ENCODE peak calls at places on chromosomes 6 and 20, in six cellular contexts. U is suprapubic skin, C is tibial nerve, H is psoas muscle, G is endothelial cell, N is brain microvascular endothelial cell. O is an unnamed sample.

GRCh38 chr20:24692429-24693190 is 223.2 kb downstream of the SYNDIG1 start:
- DNase-seq in U (peak), C (no peak), H (no peak), G (no peak), N (no peak), O (no peak)

GRCh38 chr6:11384531-11385309 is 152.3 kb upstream of the NEDD9 start:
- DNase-seq in U (no peak), C (no peak), H (no peak), G (no peak), N (no peak), O (no peak)

GRCh38 chr20:57536759-57537724 is 12.1 kb upstream of the CTCFL start:
- DNase-seq in U (no peak), C (no peak), H (no peak), G (no peak), N (no peak), O (no peak)

GRCh38 chr20:41134362-41135186 is 2.8 kb upstream of the PLCG1 start:
- DNase-seq in U (peak), C (no peak), H (no peak), G (no peak), N (no peak), O (no peak)

GRCh38 chr6:12785301-12785700 is 68.7 kb downstream of the PHACTR1 start:
- DNase-seq in U (no peak), C (no peak), H (no peak), G (no peak), N (no peak), O (no peak)

GRCh38 chr6:30074331-30075093 is 1.1 kb downstream of the RNF39 start:
- DNase-seq in U (no peak), C (no peak), H (no peak), G (no peak), N (no peak), O (no peak)

GRCh38 chr6:52077180-52077884 is 10.1 kb downstream of the PKHD1 start:
- DNase-seq in U (no peak), C (no peak), H (no peak), G (no peak), N (no peak), O (no peak)

GRCh38 chr6:98974309-98974708 is 26.6 kb upstream of the FBXL4 start:
- DNase-seq in U (no peak), C (no peak), H (no peak), G (no peak), N (no peak), O (no peak)

GRCh38 chr6:17983712-17984111 is 3.7 kb downstream of the KIF13A start:
- DNase-seq in U (no peak), C (no peak), H (no peak), G (no peak), N (no peak), O (no peak)

GRCh38 chr20:20697325-20697845 is 15.1 kb downstream of the RALGAPA2 start:
- DNase-seq in U (no peak), C (no peak), H (no peak), G (no peak), N (no peak), O (no peak)

GRCh38 chr6:22017272-22017671 is 279.6 kb downstream of the PRL start:
- DNase-seq in U (no peak), C (no peak), H (no peak), G (no peak), N (no peak), O (no peak)

GRCh38 chr20:50417484-50418235 is 92.5 kb upstream of the PTPN1 start:
- DNase-seq in U (no peak), C (no peak), H (no peak), G (no peak), N (no peak), O (no peak)

GRCh38 chr20:61809006-61809770 is 256.5 kb downstream of the TAF4 start:
- DNase-seq in U (no peak), C (no peak), H (peak), G (no peak), N (no peak), O (no peak)

GRCh38 chr20:6006603-6006949 is 47.3 kb downstream of the LRRN4 start:
- DNase-seq in U (no peak), C (no peak), H (no peak), G (no peak), N (no peak), O (no peak)

GRCh38 chr6:166360243-166361079 is 18.1 kb upstream of the SFT2D1 start:
- DNase-seq in U (no peak), C (no peak), H (peak), G (no peak), N (no peak), O (no peak)

GRCh38 chr20:38649275-38649891 is 47.8 kb downstream of the ARHGAP40 start:
- DNase-seq in U (no peak), C (no peak), H (no peak), G (peak), N (peak), O (no peak)

GRCh38 chr20:10790013-10790412 is 116.2 kb upstream of the JAG1 start:
- DNase-seq in U (no peak), C (no peak), H (no peak), G (no peak), N (no peak), O (no peak)

GRCh38 chr20:23242104-23242503 is 108.5 kb upstream of the NXT1 start:
- DNase-seq in U (no peak), C (peak), H (no peak), G (no peak), N (no peak), O (no peak)

GRCh38 chr6:14082771-14083170 is 34.8 kb upstream of the CD83 start:
- DNase-seq in U (no peak), C (no peak), H (no peak), G (no peak), N (no peak), O (no peak)

GRCh38 chr6:72689107-72689954 is 67.5 kb downstream of the KCNQ5 start:
- DNase-seq in U (no peak), C (no peak), H (no peak), G (no peak), N (peak), O (no peak)

GRCh38 chr6:114862809-114863208 is 520.0 kb upstream of the HS3ST5 start:
- DNase-seq in U (no peak), C (no peak), H (no peak), G (no peak), N (no peak), O (no peak)

GRCh38 chr6:152273002-152273401 is 364.2 kb downstream of the SYNE1 start:
- DNase-seq in U (peak), C (no peak), H (no peak), G (no peak), N (peak), O (no peak)

GRCh38 chr20:37863289-37863688 is 39.6 kb upstream of the VSTM2L start:
- DNase-seq in U (no peak), C (no peak), H (no peak), G (no peak), N (no peak), O (no peak)

GRCh38 chr6:31575335-31575901 is at the start of gene TNF:
- DNase-seq in U (no peak), C (peak), H (peak), G (no peak), N (no peak), O (no peak)

GRCh38 chr6:105593056-105593455 is 190.2 kb upstream of the PREP start:
- DNase-seq in U (no peak), C (no peak), H (no peak), G (no peak), N (no peak), O (no peak)

GRCh38 chr6:128479991-128480390 is 40.4 kb downstream of the PTPRK start:
- DNase-seq in U (no peak), C (no peak), H (no peak), G (no peak), N (no peak), O (no peak)

GRCh38 chr20:9068896-9069663 is at the start of gene PLCB4:
- DNase-seq in U (peak), C (no peak), H (peak), G (peak), N (peak), O (no peak)

GRCh38 chr6:138109042-138109997 is 2.1 kb upstream of the PERP start:
- DNase-seq in U (peak), C (peak), H (peak), G (peak), N (peak), O (peak)

GRCh38 chr20:42346771-42347170 is 728.6 kb upstream of the CHD6 start:
- DNase-seq in U (no peak), C (no peak), H (no peak), G (no peak), N (no peak), O (no peak)

GRCh38 chr6:145544031-145544430 is 191.3 kb downstream of the EPM2A start:
- DNase-seq in U (no peak), C (no peak), H (peak), G (no peak), N (peak), O (no peak)

GRCh38 chr6:68834561-68834960 is 199.5 kb downstream of the ADGRB3 start:
- DNase-seq in U (no peak), C (no peak), H (no peak), G (no peak), N (peak), O (no peak)

GRCh38 chr20:56566621-56567020 is 33.6 kb downstream of the FAM209B start:
- DNase-seq in U (no peak), C (no peak), H (no peak), G (no peak), N (no peak), O (no peak)

GRCh38 chr6:81767163-81768000 is 14.9 kb upstream of the TENT5A start:
- DNase-seq in U (no peak), C (no peak), H (no peak), G (no peak), N (peak), O (no peak)

GRCh38 chr6:96899019-96899418 is 1.3 kb upstream of the NDUFAF4 start:
- DNase-seq in U (no peak), C (peak), H (no peak), G (peak), N (peak), O (no peak)
- TF ChIP-seq CTCF in U (no peak), C (peak), H (peak), G (no peak), N (peak), O (peak)

GRCh38 chr20:32822189-32822588 is 2.4 kb downstream of the MAPRE1 start:
- DNase-seq in U (no peak), C (no peak), H (no peak), G (no peak), N (no peak), O (no peak)

GRCh38 chr20:32823737-32824588 is 4.2 kb downstream of the MAPRE1 start:
- DNase-seq in U (no peak), C (no peak), H (no peak), G (no peak), N (no peak), O (no peak)

GRCh38 chr20:32820000-32820697 is 395 bp downstream of the MAPRE1 start:
- DNase-seq in U (peak), C (peak), H (peak), G (peak), N (no peak), O (peak)

GRCh38 chr20:32823078-32823477 is 3.3 kb downstream of the MAPRE1 start:
- DNase-seq in U (no peak), C (no peak), H (no peak), G (no peak), N (peak), O (no peak)

GRCh38 chr20:32820698-32821378 is 1.1 kb downstream of the MAPRE1 start:
- DNase-seq in U (no peak), C (no peak), H (no peak), G (no peak), N (no peak), O (no peak)
- TF ChIP-seq CTCF in U (no peak), C (no peak), H (no peak), G (no peak), N (no peak), O (no peak)

DNA sequence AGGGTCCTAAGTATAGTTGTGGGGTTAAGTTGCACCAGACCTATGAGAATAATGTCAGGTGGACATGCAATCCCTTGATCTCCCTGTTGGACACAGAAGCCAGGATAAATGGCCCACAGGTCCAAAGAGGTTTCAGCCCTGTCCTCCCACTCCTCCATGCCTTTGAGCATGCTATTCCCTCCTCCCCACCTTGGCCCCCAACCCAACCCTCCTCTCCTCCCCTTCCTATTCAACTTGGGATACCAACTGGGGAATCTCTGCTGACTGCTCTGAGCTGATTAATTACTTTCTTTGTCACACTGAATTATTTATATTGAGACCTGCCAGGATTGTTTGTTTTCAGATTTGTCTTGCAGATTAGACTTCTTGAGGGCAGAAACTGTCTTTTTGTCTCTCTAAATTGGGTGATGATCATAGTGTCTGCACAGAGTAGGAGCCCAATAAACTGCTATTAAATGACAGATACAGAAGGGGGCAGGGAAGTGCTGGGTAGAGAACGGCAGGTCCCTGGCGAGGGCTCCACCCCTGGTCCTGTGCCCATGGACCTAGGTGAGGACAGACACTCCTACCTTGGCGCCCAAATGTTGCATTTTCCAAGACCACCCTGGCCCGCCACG is 120.9 kb downstream of the UNC5CL start:
- DNase-seq in U (no peak), C (no peak), H (no peak), G (no peak), N (no peak), O (no peak)
- TF ChIP-seq CTCF in U (no peak), C (no peak), H (no peak), G (no peak), N (no peak), O (no peak)

DNA sequence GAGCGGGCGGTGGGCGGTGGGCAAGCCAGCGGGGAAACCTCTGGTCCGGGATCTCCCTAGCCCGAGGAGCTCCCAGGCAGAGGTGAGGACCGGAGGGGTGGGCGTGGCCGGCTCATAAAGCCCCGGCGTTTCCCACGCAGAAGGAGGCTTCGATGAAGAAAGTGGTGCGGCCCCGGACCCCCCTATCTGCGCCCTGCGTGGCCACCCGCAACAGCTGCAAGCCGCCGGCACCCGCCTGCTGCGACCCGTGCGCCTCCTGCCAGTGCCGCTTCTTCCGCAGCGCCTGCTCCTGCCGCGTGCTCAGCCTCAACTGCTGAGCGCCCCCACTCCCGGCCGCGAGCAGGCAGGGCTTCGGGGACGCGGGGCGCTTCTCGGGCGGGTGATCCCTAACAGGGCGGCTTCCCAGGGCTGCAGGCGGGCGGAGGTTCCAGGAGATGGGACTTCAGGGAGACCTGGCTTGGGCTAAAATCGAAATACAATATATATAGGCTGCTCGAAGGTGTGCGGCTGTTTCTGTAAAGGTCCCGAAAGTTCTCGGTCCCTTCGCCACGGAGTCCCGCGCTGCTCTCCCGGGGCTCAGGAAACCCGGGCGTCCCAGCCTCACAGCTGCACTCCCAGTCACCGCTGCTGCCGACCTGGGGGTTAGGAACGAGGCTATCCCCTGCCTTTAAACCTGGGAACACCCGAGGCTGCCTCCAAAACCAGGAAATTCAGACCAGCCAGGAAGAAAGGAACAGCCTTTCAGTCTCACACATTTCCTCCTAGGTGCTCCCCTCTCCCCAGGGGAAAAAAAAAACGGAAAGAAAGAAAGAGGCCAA is 27.8 kb downstream of the ASIP start:
- DNase-seq in U (no peak), C (no peak), H (no peak), G (peak), N (no peak), O (no peak)
- TF ChIP-seq CTCF in U (no peak), C (no peak), H (no peak), G (no peak), N (no peak), O (no peak)

DNA sequence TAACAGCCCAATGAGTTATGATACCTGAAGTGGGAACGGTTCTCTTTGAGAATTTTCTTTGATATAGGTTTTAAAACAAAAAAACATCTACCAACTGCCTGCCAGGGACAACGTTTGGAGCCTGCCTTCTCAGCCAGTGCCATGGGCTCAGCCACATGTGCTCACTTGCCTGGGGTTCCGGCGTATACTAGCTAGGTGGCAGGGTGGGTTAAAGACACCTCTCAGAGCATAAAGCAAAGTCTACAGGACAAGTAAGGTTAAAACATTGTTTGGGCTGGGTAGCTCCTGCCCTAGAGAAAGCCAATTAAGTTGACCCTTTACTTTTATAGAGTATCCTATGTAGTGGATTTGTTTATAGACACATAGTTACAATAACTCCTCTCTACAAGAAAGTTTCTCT is 38.0 kb upstream of the SCGN start:
- DNase-seq in U (no peak), C (no peak), H (no peak), G (no peak), N (no peak), O (no peak)
- TF ChIP-seq CTCF in U (no peak), C (no peak), H (no peak), G (no peak), N (no peak), O (no peak)

DNA sequence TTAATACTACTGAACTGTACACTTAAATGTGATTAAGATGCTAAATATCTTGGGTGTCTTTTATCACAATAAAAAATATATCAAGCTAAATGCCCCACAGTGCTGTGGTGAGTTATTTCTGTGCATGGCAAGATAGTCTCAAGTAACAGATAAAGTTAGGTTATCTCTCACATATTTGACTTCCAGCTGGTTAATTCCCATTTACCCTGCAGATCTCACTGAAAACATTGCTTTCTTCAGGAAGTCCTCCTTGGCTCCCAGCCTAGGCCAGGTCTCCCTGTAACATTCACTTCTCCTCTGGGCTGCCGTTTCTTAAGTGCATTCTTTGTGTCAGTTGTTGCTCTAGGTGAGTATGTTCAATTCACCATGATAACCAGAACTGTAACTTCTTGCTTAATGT is 59.1 kb downstream of the SLC22A1 start:
- DNase-seq in U (no peak), C (no peak), H (no peak), G (no peak), N (no peak), O (no peak)
- TF ChIP-seq CTCF in U (no peak), C (no peak), H (no peak), G (no peak), N (no peak), O (no peak)

GRCh38 chr6:167507376-167507961 is 182.6 kb downstream of the TTLL2 start:
- DNase-seq in U (no peak), C (no peak), H (no peak), G (no peak), N (no peak), O (no peak)

GRCh38 chr6:167510648-167511047 is 185.8 kb downstream of the TTLL2 start:
- DNase-seq in U (no peak), C (no peak), H (no peak), G (no peak), N (no peak), O (no peak)

GRCh38 chr6:167512926-167513325 is 188.0 kb downstream of the TTLL2 start:
- DNase-seq in U (no peak), C (no peak), H (no peak), G (no peak), N (no peak), O (no peak)

GRCh38 chr6:167508919-167509852 is 184.3 kb downstream of the TTLL2 start:
- DNase-seq in U (no peak), C (no peak), H (no peak), G (no peak), N (no peak), O (no peak)

DNA sequence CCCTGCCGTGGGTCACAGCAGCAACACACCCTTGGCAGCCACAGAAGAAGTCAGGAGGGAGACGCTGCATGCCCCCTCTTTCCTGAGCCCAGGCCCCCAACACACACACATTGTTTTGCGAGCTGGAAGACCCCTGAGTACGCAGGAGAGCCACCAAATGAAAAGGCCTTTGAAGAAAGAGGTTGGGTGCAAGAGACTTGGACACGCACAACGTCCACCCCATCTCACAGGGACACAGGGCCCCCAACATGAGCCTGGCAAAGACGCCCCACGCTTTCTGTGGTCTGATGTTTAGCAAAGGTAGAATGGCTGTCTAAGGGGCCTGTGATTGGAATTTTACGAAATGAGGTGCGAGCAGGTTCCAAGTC is 185.0 kb downstream of the TTLL2 start:
- DNase-seq in U (no peak), C (no peak), H (no peak), G (no peak), N (no peak), O (no peak)
- TF ChIP-seq CTCF in U (no peak), C (no peak), H (no peak), G (no peak), N (no peak), O (no peak)

GRCh38 chr20:36666181-36666740 is 20.3 kb upstream of the SLA2 start:
- DNase-seq in U (no peak), C (no peak), H (no peak), G (no peak), N (peak), O (no peak)
- TF ChIP-seq CTCF in U (no peak), C (no peak), H (no peak), G (no peak), N (peak), O (peak)

O was measured in D721Med.